ENCODE peak calls at places on chromosomes 12 and 14, in nine cellular contexts. One of them, this sample, is unnamed.

GRCh38 chr12:66516133-66516532 is 162.7 kb downstream of the GRIP1 start:
- DNase-seq in stimulated activated CD4-positive, alpha-beta T cell treated with anti-CD3 and anti-CD28 coated beads, Interleukin-1b, Interleukin-23, amount 100 ng/mL, for 1 hour: no peak
- DNase-seq in GM13977: no peak
- DNase-seq in AML-193: no peak
- DNase-seq in NCI-H1694: no peak
- DNase-seq in HEK293T: no peak
- DNase-seq in HCT116: no peak
- DNase-seq in adipocyte: peak; percentile 6
- DNase-seq in heart left ventricle: no peak
- DNase-seq in this sample: no peak

GRCh38 chr14:87063181-87063580 is 929.8 kb downstream of the GALC start:
- DNase-seq in stimulated activated CD4-positive, alpha-beta T cell treated with anti-CD3 and anti-CD28 coated beads, Interleukin-1b, Interleukin-23, amount 100 ng/mL, for 1 hour: no peak
- DNase-seq in GM13977: no peak
- DNase-seq in HCT116: no peak
- DNase-seq in heart left ventricle: no peak
- DNase-seq in NCI-H1694: no peak
- DNase-seq in AML-193: no peak
- DNase-seq in adipocyte: no peak
- DNase-seq in HEK293T: no peak
- DNase-seq in this sample: no peak

GRCh38 chr12:120457133-120457532 is 10.9 kb downstream of the GATC start:
- DNase-seq in HEK293T: peak; percentile 27
- DNase-seq in NCI-H1694: no peak
- DNase-seq in GM13977: no peak
- DNase-seq in adipocyte: no peak
- DNase-seq in stimulated activated CD4-positive, alpha-beta T cell treated with anti-CD3 and anti-CD28 coated beads, Interleukin-1b, Interleukin-23, amount 100 ng/mL, for 1 hour: no peak
- DNase-seq in AML-193: peak; percentile 13
- DNase-seq in heart left ventricle: no peak
- DNase-seq in HCT116: no peak
- DNase-seq in this sample: no peak

GRCh38 chr14:70665448-70666363 is 24.0 kb downstream of the TTC9 start:
- DNase-seq in HEK293T: no peak
- DNase-seq in HCT116: peak; percentile 45
- DNase-seq in NCI-H1694: no peak
- DNase-seq in GM13977: peak; percentile 59
- DNase-seq in adipocyte: peak; percentile 1
- DNase-seq in heart left ventricle: no peak
- DNase-seq in stimulated activated CD4-positive, alpha-beta T cell treated with anti-CD3 and anti-CD28 coated beads, Interleukin-1b, Interleukin-23, amount 100 ng/mL, for 1 hour: no peak
- DNase-seq in AML-193: no peak
- DNase-seq in this sample: no peak

GRCh38 chr14:41137741-41138140 is 468.9 kb upstream of the LRFN5 start:
- DNase-seq in heart left ventricle: no peak
- DNase-seq in adipocyte: no peak
- DNase-seq in AML-193: no peak
- DNase-seq in HEK293T: no peak
- DNase-seq in HCT116: no peak
- DNase-seq in stimulated activated CD4-positive, alpha-beta T cell treated with anti-CD3 and anti-CD28 coated beads, Interleukin-1b, Interleukin-23, amount 100 ng/mL, for 1 hour: no peak
- DNase-seq in NCI-H1694: no peak
- DNase-seq in GM13977: no peak
- DNase-seq in this sample: no peak

GRCh38 chr12:97223419-97223818 is 239.2 kb upstream of the RMST start:
- DNase-seq in HEK293T: no peak
- DNase-seq in NCI-H1694: no peak
- DNase-seq in GM13977: peak; percentile 12
- DNase-seq in HCT116: no peak
- DNase-seq in AML-193: no peak
- DNase-seq in stimulated activated CD4-positive, alpha-beta T cell treated with anti-CD3 and anti-CD28 coated beads, Interleukin-1b, Interleukin-23, amount 100 ng/mL, for 1 hour: no peak
- DNase-seq in adipocyte: no peak
- DNase-seq in heart left ventricle: no peak
- DNase-seq in this sample: no peak

GRCh38 chr14:72416892-72417291 is 477.0 kb downstream of the DPF3 start:
- DNase-seq in stimulated activated CD4-positive, alpha-beta T cell treated with anti-CD3 and anti-CD28 coated beads, Interleukin-1b, Interleukin-23, amount 100 ng/mL, for 1 hour: no peak
- DNase-seq in GM13977: no peak
- DNase-seq in AML-193: no peak
- DNase-seq in adipocyte: no peak
- DNase-seq in heart left ventricle: no peak
- DNase-seq in NCI-H1694: peak; percentile 24
- DNase-seq in HCT116: peak; percentile 34
- DNase-seq in HEK293T: no peak
- DNase-seq in this sample: no peak

GRCh38 chr12:1826401-1826800 is 6.0 kb downstream of the LRTM2 start:
- DNase-seq in NCI-H1694: no peak
- DNase-seq in AML-193: no peak
- DNase-seq in heart left ventricle: no peak
- DNase-seq in HCT116: no peak
- DNase-seq in HEK293T: no peak
- DNase-seq in GM13977: no peak
- DNase-seq in adipocyte: no peak
- DNase-seq in stimulated activated CD4-positive, alpha-beta T cell treated with anti-CD3 and anti-CD28 coated beads, Interleukin-1b, Interleukin-23, amount 100 ng/mL, for 1 hour: no peak
- DNase-seq in this sample: no peak

GRCh38 chr12:27844427-27845090 is 64.5 kb upstream of the MANSC4 start:
- DNase-seq in GM13977: no peak
- DNase-seq in AML-193: no peak
- DNase-seq in stimulated activated CD4-positive, alpha-beta T cell treated with anti-CD3 and anti-CD28 coated beads, Interleukin-1b, Interleukin-23, amount 100 ng/mL, for 1 hour: no peak
- DNase-seq in HCT116: no peak
- DNase-seq in HEK293T: no peak
- DNase-seq in NCI-H1694: no peak
- DNase-seq in heart left ventricle: no peak
- DNase-seq in adipocyte: peak; percentile 41
- DNase-seq in this sample: no peak

GRCh38 chr12:19572920-19573558 is 133.7 kb downstream of the AEBP2 start:
- DNase-seq in heart left ventricle: no peak
- DNase-seq in adipocyte: peak; percentile 47
- DNase-seq in HEK293T: peak; percentile 50
- DNase-seq in stimulated activated CD4-positive, alpha-beta T cell treated with anti-CD3 and anti-CD28 coated beads, Interleukin-1b, Interleukin-23, amount 100 ng/mL, for 1 hour: no peak
- DNase-seq in NCI-H1694: peak; percentile 74
- DNase-seq in GM13977: peak; percentile 47
- DNase-seq in HCT116: peak; percentile 32
- DNase-seq in AML-193: peak; percentile 48
- DNase-seq in this sample: no peak

GRCh38 chr12:53575502-53576264 is 50.5 kb downstream of the ATF7 start:
- DNase-seq in NCI-H1694: no peak
- DNase-seq in AML-193: peak; percentile 39
- DNase-seq in adipocyte: peak; percentile 54
- DNase-seq in stimulated activated CD4-positive, alpha-beta T cell treated with anti-CD3 and anti-CD28 coated beads, Interleukin-1b, Interleukin-23, amount 100 ng/mL, for 1 hour: no peak
- DNase-seq in heart left ventricle: no peak
- DNase-seq in HCT116: no peak
- DNase-seq in HEK293T: no peak
- DNase-seq in GM13977: no peak
- DNase-seq in this sample: no peak

GRCh38 chr14:76768201-76768656 is 7.0 kb downstream of the VASH1 start:
- DNase-seq in stimulated activated CD4-positive, alpha-beta T cell treated with anti-CD3 and anti-CD28 coated beads, Interleukin-1b, Interleukin-23, amount 100 ng/mL, for 1 hour: no peak
- DNase-seq in heart left ventricle: peak; percentile 84
- DNase-seq in AML-193: peak; percentile 91
- DNase-seq in HCT116: no peak
- DNase-seq in GM13977: peak; percentile 81
- DNase-seq in adipocyte: no peak
- DNase-seq in NCI-H1694: no peak
- DNase-seq in HEK293T: no peak
- DNase-seq in this sample: peak; percentile 54

GRCh38 chr14:24368562-24369252 is 723 bp downstream of the NFATC4 start:
- DNase-seq in HCT116: no peak
- DNase-seq in GM13977: peak; percentile 81
- DNase-seq in HEK293T: peak; percentile 33
- DNase-seq in AML-193: no peak
- DNase-seq in NCI-H1694: peak; percentile 76
- DNase-seq in stimulated activated CD4-positive, alpha-beta T cell treated with anti-CD3 and anti-CD28 coated beads, Interleukin-1b, Interleukin-23, amount 100 ng/mL, for 1 hour: no peak
- DNase-seq in adipocyte: peak; percentile 95
- DNase-seq in heart left ventricle: peak; percentile 67
- DNase-seq in this sample: no peak

GRCh38 chr12:15842106-15842505 is 40.1 kb upstream of the STRAP start:
- DNase-seq in HEK293T: no peak
- DNase-seq in GM13977: no peak
- DNase-seq in stimulated activated CD4-positive, alpha-beta T cell treated with anti-CD3 and anti-CD28 coated beads, Interleukin-1b, Interleukin-23, amount 100 ng/mL, for 1 hour: no peak
- DNase-seq in heart left ventricle: no peak
- DNase-seq in AML-193: no peak
- DNase-seq in adipocyte: peak; percentile 43
- DNase-seq in NCI-H1694: no peak
- DNase-seq in HCT116: no peak
- DNase-seq in this sample: no peak

GRCh38 chr12:49793620-49794019 is 34.6 kb downstream of the NCKAP5L start:
- DNase-seq in AML-193: no peak
- DNase-seq in HCT116: no peak
- DNase-seq in adipocyte: no peak
- DNase-seq in GM13977: no peak
- DNase-seq in HEK293T: no peak
- DNase-seq in heart left ventricle: no peak
- DNase-seq in stimulated activated CD4-positive, alpha-beta T cell treated with anti-CD3 and anti-CD28 coated beads, Interleukin-1b, Interleukin-23, amount 100 ng/mL, for 1 hour: no peak
- DNase-seq in NCI-H1694: no peak
- DNase-seq in this sample: no peak

GRCh38 chr14:53411110-53411509 is 258.0 kb upstream of the DDHD1 start:
- DNase-seq in stimulated activated CD4-positive, alpha-beta T cell treated with anti-CD3 and anti-CD28 coated beads, Interleukin-1b, Interleukin-23, amount 100 ng/mL, for 1 hour: no peak
- DNase-seq in HEK293T: no peak
- DNase-seq in NCI-H1694: no peak
- DNase-seq in adipocyte: peak; percentile 44
- DNase-seq in HCT116: no peak
- DNase-seq in AML-193: no peak
- DNase-seq in heart left ventricle: peak; percentile 41
- DNase-seq in GM13977: no peak
- DNase-seq in this sample: no peak

GRCh38 chr12:102638777-102639176 is 158.4 kb upstream of the IGF1 start:
- DNase-seq in HCT116: no peak
- DNase-seq in HEK293T: no peak
- DNase-seq in AML-193: no peak
- DNase-seq in adipocyte: peak; percentile 60
- DNase-seq in GM13977: no peak
- DNase-seq in NCI-H1694: no peak
- DNase-seq in heart left ventricle: no peak
- DNase-seq in stimulated activated CD4-positive, alpha-beta T cell treated with anti-CD3 and anti-CD28 coated beads, Interleukin-1b, Interleukin-23, amount 100 ng/mL, for 1 hour: no peak
- DNase-seq in this sample: no peak

This sample was measured in GF-D8.